ENCODE peak calls at places on chromosomes 4 and X, in five cellular contexts. One of them, this sample, is unnamed.
A peak's percentile ranks its signal among the peaks of the same experiment; 100 is the strongest.

GRCh38 chr4:121308328-121308663 is 72.5 kb downstream of the QRFPR start:
- DNase-seq in transverse colon: no peak
- DNase-seq in HepG2: no peak
- DNase-seq in NB4: peak; percentile 58
- DNase-seq in A549: no peak
- DNase-seq in this sample: no peak

GRCh38 chr4:12270546-12270945 is 841.9 kb upstream of the HS3ST1 start:
- DNase-seq in transverse colon: no peak
- DNase-seq in HepG2: no peak
- DNase-seq in NB4: no peak
- DNase-seq in A549: no peak
- DNase-seq in this sample: no peak

GRCh38 chr4:140372607-140373327 is 679 bp upstream of the SCOC start:
- DNase-seq in transverse colon: peak; percentile 22
- DNase-seq in HepG2: peak; percentile 16
- DNase-seq in NB4: peak; percentile 60
- DNase-seq in A549: peak; percentile 40
- DNase-seq in this sample: peak; percentile 59

GRCh38 chr4:154230723-154231122 is 260.9 kb downstream of the DCHS2 start:
- DNase-seq in transverse colon: no peak
- DNase-seq in HepG2: no peak
- DNase-seq in NB4: no peak
- DNase-seq in A549: no peak
- DNase-seq in this sample: no peak

GRCh38 chr4:63492515-63492914 is 916.7 kb downstream of the TECRL start:
- DNase-seq in transverse colon: no peak
- DNase-seq in HepG2: no peak
- DNase-seq in NB4: no peak
- DNase-seq in A549: no peak
- DNase-seq in this sample: no peak

GRCh38 chr4:138734746-138735145 is 280.8 kb upstream of the NOCT start:
- DNase-seq in transverse colon: no peak
- DNase-seq in HepG2: no peak
- DNase-seq in NB4: no peak
- DNase-seq in A549: no peak
- DNase-seq in this sample: no peak

GRCh38 chrX:39955621-39956020 is 142.1 kb downstream of the BCOR start:
- DNase-seq in transverse colon: no peak
- DNase-seq in HepG2: no peak
- DNase-seq in NB4: peak; percentile 53
- DNase-seq in A549: no peak
- DNase-seq in this sample: no peak

GRCh38 chrX:49001521-49002090 is 458 bp downstream of the GRIPAP1 start:
- DNase-seq in transverse colon: peak; percentile 22
- DNase-seq in HepG2: peak; percentile 1
- DNase-seq in NB4: peak; percentile 76
- DNase-seq in A549: peak; percentile 54
- DNase-seq in this sample: peak; percentile 73

GRCh38 chr4:47427936-47428335 is 35.6 kb downstream of the COMMD8 start:
- DNase-seq in transverse colon: no peak
- DNase-seq in HepG2: no peak
- DNase-seq in NB4: no peak
- DNase-seq in A549: no peak
- DNase-seq in this sample: no peak

GRCh38 chrX:119486745-119487144 is 18.5 kb downstream of the SLC25A5 start:
- DNase-seq in transverse colon: no peak
- DNase-seq in HepG2: no peak
- DNase-seq in NB4: no peak
- DNase-seq in A549: no peak
- DNase-seq in this sample: no peak

GRCh38 chr4:10949039-10949728 is 264.6 kb upstream of the CLNK start:
- DNase-seq in transverse colon: no peak
- DNase-seq in HepG2: no peak
- DNase-seq in NB4: no peak
- DNase-seq in A549: no peak
- DNase-seq in this sample: no peak

GRCh38 chrX:13691845-13692334 is 3.0 kb downstream of the RAB9A start:
- DNase-seq in transverse colon: no peak
- DNase-seq in HepG2: peak; percentile 3
- DNase-seq in NB4: no peak
- DNase-seq in A549: no peak
- DNase-seq in this sample: no peak

GRCh38 chr4:34922325-34922724 is 1322.0 kb downstream of the ARAP2 start:
- DNase-seq in transverse colon: no peak
- DNase-seq in HepG2: no peak
- DNase-seq in NB4: no peak
- DNase-seq in A549: no peak
- DNase-seq in this sample: no peak

GRCh38 chr4:148112231-148112982 is 329.8 kb downstream of the NR3C2 start:
- DNase-seq in transverse colon: no peak
- DNase-seq in HepG2: no peak
- DNase-seq in NB4: no peak
- DNase-seq in A549: no peak
- DNase-seq in this sample: no peak

GRCh38 chr4:183214912-183215488 is 105.1 kb downstream of the CLDN22 start:
- DNase-seq in transverse colon: no peak
- DNase-seq in HepG2: no peak
- DNase-seq in NB4: no peak
- DNase-seq in A549: no peak
- DNase-seq in this sample: no peak

GRCh38 chrX:3518870-3519269 is 172.4 kb upstream of the MXRA5 start:
- DNase-seq in transverse colon: peak; percentile 18
- DNase-seq in HepG2: peak; percentile 2
- DNase-seq in NB4: no peak
- DNase-seq in A549: peak; percentile 31
- DNase-seq in this sample: no peak

GRCh38 chr4:41012308-41012707 is 202.0 kb downstream of the APBB2 start:
- DNase-seq in transverse colon: no peak
- DNase-seq in HepG2: no peak
- DNase-seq in NB4: no peak
- DNase-seq in A549: no peak
- DNase-seq in this sample: no peak

GRCh38 chrX:22323541-22323940 is 50.8 kb downstream of the CBLL2 start:
- DNase-seq in transverse colon: no peak
- DNase-seq in HepG2: no peak
- DNase-seq in NB4: no peak
- DNase-seq in A549: no peak
- DNase-seq in this sample: no peak

GRCh38 chrX:23554304-23554703 is 113.0 kb upstream of the PRDX4 start:
- DNase-seq in transverse colon: no peak
- DNase-seq in HepG2: peak; percentile 6
- DNase-seq in NB4: peak; percentile 46
- DNase-seq in A549: peak; percentile 4
- DNase-seq in this sample: peak; percentile 5

DNA sequence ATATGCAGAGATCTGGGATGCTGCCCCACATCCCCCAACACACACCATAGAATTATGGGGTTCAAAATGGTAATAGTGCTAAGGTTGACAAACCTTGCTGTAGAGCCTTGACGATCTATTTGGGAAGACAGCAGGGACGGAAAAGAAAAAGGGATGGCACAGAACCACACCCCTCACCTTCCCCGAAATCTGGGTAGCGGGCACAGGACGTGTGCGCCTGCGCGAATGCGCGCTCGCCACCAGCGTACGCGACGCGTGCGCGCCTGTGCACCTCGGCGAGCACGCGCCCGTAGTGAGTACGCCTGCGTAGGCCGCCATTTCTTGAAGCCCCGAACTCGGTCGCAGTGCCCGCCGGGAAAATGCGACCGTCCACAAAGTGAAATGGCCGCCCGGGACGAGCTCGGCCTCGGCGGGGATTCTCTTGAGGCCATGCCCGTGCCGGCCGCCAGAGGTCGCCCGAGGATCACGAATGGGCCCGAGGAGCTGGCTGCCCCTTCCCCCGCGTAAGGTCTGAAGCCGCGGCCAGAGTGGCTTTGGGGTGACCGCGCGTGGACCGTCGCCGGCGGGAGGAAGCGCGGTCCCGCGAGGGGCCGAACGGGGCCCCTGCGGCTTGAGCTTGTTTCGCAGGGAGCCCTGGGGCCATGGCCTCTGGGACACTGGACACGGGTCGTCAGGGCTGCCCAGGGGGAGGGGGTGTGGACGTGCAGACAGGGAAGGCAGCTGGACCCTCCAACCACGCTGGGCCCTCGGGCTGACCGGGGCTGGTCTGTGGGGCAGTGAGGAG is 43.7 kb downstream of the ZNF185 start:
- DNase-seq in transverse colon: peak; percentile 92
- DNase-seq in HepG2: peak; percentile 63
- DNase-seq in NB4: peak; percentile 93
- DNase-seq in A549: peak; percentile 85
- DNase-seq in this sample: peak; percentile 94
- TF ChIP-seq POLR2A in transverse colon: no peak
- TF ChIP-seq POLR2A in HepG2: no peak
- TF ChIP-seq POLR2A in NB4: peak; percentile 71
- TF ChIP-seq POLR2A in A549: peak; percentile 57
- TF ChIP-seq POLR2A in this sample: no peak

GRCh38 chrX:153925387-153925738 is 701 bp downstream of the ARHGAP4 start:
- DNase-seq in transverse colon: no peak
- DNase-seq in HepG2: no peak
- DNase-seq in NB4: no peak
- DNase-seq in A549: no peak
- DNase-seq in this sample: no peak
- TF ChIP-seq POLR2A in transverse colon: no peak
- TF ChIP-seq POLR2A in HepG2: no peak
- TF ChIP-seq POLR2A in NB4: no peak
- TF ChIP-seq POLR2A in A549: no peak
- TF ChIP-seq POLR2A in this sample: no peak

GRCh38 chr4:169662226-169662625 is 41.8 kb downstream of the CLCN3 start:
- DNase-seq in transverse colon: no peak
- DNase-seq in HepG2: no peak
- DNase-seq in NB4: no peak
- DNase-seq in A549: no peak
- DNase-seq in this sample: no peak

GRCh38 chr4:169658196-169658595 is 37.8 kb downstream of the CLCN3 start:
- DNase-seq in transverse colon: no peak
- DNase-seq in HepG2: no peak
- DNase-seq in NB4: no peak
- DNase-seq in A549: no peak
- DNase-seq in this sample: no peak

GRCh38 chr4:169660929-169661328 is 40.6 kb downstream of the CLCN3 start:
- DNase-seq in transverse colon: no peak
- DNase-seq in HepG2: no peak
- DNase-seq in NB4: peak; percentile 4
- DNase-seq in A549: no peak
- DNase-seq in this sample: no peak

GRCh38 chr4:169658970-169659735 is 38.8 kb downstream of the CLCN3 start:
- DNase-seq in transverse colon: no peak
- DNase-seq in HepG2: no peak
- DNase-seq in NB4: peak; percentile 2
- DNase-seq in A549: no peak
- DNase-seq in this sample: peak; percentile 71

DNA sequence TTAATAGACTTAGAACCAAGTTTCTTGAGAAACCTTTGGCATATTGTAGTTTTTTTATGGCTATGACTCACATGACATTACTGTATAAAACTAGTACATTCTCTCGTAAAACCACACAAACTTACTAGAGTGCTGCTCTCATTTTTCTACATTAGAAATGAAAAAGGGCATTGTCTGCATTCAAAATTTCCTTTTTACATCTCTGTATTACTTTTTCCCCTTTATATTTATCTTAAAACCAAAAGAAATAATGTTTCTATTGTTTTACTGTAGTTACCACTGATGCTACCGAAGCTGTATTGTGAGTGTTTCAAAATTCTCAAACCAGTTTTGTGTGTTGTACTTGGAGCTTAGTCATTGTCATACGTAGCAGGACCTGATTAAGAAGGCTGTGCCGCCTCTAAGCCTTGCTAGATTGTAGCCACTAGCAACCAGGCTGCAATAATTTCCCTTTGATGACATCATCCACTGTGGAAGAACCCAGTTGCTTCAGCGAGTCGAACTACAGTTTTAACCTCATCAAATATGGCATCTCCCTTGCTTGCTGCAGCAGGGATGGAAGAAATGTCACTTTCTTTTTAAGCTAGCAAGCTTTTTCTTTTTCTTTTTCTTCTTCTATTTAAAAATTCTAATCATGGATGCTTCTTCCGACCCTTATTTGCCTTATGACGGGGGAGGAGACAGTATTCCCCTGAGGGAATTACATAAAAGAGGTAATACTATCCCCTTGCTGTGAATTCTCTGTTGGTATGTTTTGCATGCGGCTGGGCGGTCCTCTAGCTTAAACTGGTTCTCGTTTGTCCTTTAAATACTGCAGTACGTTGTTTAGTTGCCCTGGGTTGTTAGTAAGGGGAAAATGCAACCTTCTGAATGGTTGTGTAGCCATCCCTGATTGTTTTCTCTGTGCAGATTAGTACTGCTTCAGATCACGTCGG is 39.6 kb downstream of the CLCN3 start:
- DNase-seq in transverse colon: peak; percentile 78
- DNase-seq in HepG2: peak; percentile 91
- DNase-seq in NB4: peak; percentile 95
- DNase-seq in A549: peak; percentile 72
- DNase-seq in this sample: peak; percentile 98
- TF ChIP-seq POLR2A in transverse colon: peak; percentile 77
- TF ChIP-seq POLR2A in HepG2: peak; percentile 27
- TF ChIP-seq POLR2A in NB4: peak; percentile 41
- TF ChIP-seq POLR2A in A549: no peak
- TF ChIP-seq POLR2A in this sample: peak; percentile 100

GRCh38 chrX:55161581-55161980 is 58.6 kb upstream of the PAGE5 start:
- DNase-seq in transverse colon: no peak
- DNase-seq in HepG2: no peak
- DNase-seq in NB4: no peak
- DNase-seq in A549: no peak
- DNase-seq in this sample: no peak

GRCh38 chrX:55159556-55159955 is 60.6 kb upstream of the PAGE5 start:
- DNase-seq in transverse colon: no peak
- DNase-seq in HepG2: no peak
- DNase-seq in NB4: peak; percentile 7
- DNase-seq in A549: no peak
- DNase-seq in this sample: peak; percentile 20

GRCh38 chrX:55163171-55163570 is 57.0 kb upstream of the PAGE5 start:
- DNase-seq in transverse colon: no peak
- DNase-seq in HepG2: no peak
- DNase-seq in NB4: no peak
- DNase-seq in A549: no peak
- DNase-seq in this sample: no peak

DNA sequence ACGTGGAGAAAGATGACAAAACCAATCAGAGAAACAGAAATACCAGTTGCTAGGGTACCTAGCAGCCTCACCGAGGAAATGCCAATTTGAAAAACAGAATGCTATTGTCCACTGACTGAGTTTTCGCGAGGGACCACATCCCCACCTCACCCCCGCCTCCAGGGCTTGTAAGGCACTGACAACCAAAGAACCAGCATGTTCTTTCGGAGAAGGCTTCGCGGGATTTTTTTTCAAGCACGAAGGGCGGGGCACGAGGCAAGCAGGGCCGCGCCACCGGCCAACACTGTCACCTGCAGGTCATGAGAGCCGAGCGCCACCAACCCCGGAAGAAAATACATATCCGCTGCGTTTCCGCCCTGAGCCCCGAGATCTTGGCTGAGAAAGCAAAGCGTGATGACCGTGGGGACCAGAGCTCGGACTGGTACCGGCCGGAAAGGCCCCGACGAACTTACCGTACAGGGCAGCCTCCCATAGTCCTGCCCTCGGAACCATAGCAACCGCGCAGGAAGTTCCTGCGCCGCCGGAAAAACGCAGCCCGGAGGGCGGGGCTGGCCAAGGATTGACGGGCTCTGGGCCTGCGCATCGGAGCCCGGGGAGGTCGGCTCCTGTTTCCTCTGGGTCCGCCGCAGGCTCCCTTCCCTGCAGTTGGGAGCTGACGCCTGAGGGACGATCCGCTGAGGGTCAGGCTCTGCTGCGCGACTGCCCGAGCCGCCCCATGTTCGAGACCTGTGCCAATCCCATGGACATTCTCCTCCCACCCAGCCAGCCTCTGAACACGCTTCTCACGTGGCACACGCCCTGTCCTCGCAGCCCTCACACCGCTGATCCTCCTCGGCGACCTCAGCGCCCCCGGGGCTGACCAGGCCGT is 59.2 kb upstream of the PAGE5 start:
- DNase-seq in transverse colon: peak; percentile 91
- DNase-seq in HepG2: peak; percentile 76
- DNase-seq in NB4: peak; percentile 89
- DNase-seq in A549: peak; percentile 55
- DNase-seq in this sample: peak; percentile 94
- TF ChIP-seq POLR2A in transverse colon: peak; percentile 78
- TF ChIP-seq POLR2A in HepG2: peak; percentile 57
- TF ChIP-seq POLR2A in NB4: peak; percentile 52
- TF ChIP-seq POLR2A in A549: peak; percentile 82
- TF ChIP-seq POLR2A in this sample: peak; percentile 79